ENCODE peak calls at places on chromosomes 13 and 19, in six cellular contexts. R is sigmoid colon, G is K562, D is tibial nerve, X is upper lobe of left lung, U is GM12878. W is an unnamed sample.
A peak's percentile ranks its signal among the peaks of the same experiment; 100 is the strongest.

GRCh38 chr13:113854238-113855011 is 9.5 kb downstream of the GAS6 start:
- DNase-seq in X (peak; percentile 75), U (no peak), G (no peak), D (peak; percentile 43), R (no peak), W (no peak)

GRCh38 chr13:74202129-74202528 is 67.9 kb upstream of the KLF12 start:
- DNase-seq in U (no peak), R (no peak), D (no peak), X (no peak), G (no peak), W (no peak)

GRCh38 chr19:13055213-13056051 is 47.2 kb downstream of the LYL1 start:
- DNase-seq in X (peak; percentile 91), G (no peak), U (no peak), D (peak; percentile 73), R (peak; percentile 94), W (peak; percentile 93)

GRCh38 chr19:52336976-52337375 is 933 bp downstream of the ZNF610 start:
- DNase-seq in G (no peak), U (no peak), R (no peak), D (no peak), X (no peak), W (no peak)

GRCh38 chr19:18717601-18718000 is 34.1 kb downstream of the CRTC1 start:
- DNase-seq in R (no peak), X (peak; percentile 50), G (no peak), U (no peak), D (no peak), W (no peak)

GRCh38 chr13:46134961-46135522 is 30.2 kb upstream of the CPB2 start:
- DNase-seq in X (no peak), U (no peak), R (no peak), D (no peak), G (no peak), W (no peak)

GRCh38 chr19:13163609-13164364 is 13.6 kb downstream of the IER2 start:
- DNase-seq in X (peak; percentile 92), U (no peak), R (peak; percentile 90), G (peak; percentile 63), D (peak; percentile 62), W (peak; percentile 78)

GRCh38 chr13:21668665-21669599 is 1.9 kb upstream of the FGF9 start:
- DNase-seq in D (no peak), R (peak; percentile 73), X (peak; percentile 54), G (no peak), U (no peak), W (no peak)

GRCh38 chr19:15144046-15144646 is 36.9 kb downstream of the SYDE1 start:
- DNase-seq in R (peak; percentile 1), D (no peak), U (no peak), X (no peak), G (no peak), W (no peak)

GRCh38 chr13:83731113-83731512 is 151.2 kb downstream of the SLITRK1 start:
- DNase-seq in G (no peak), X (no peak), D (no peak), U (no peak), R (no peak), W (no peak)

GRCh38 chr13:37811441-37811840 is 58.1 kb downstream of the TRPC4 start:
- DNase-seq in R (no peak), G (no peak), D (no peak), U (no peak), X (no peak), W (no peak)

GRCh38 chr13:41311607-41312500 is 787 bp downstream of the NAA16 start:
- DNase-seq in X (peak; percentile 90), G (no peak), D (peak; percentile 35), R (peak; percentile 68), U (no peak), W (peak; percentile 63)

GRCh38 chr19:18363787-18364186 is 22.2 kb upstream of the GDF15 start:
- DNase-seq in G (no peak), X (no peak), R (no peak), D (no peak), U (no peak), W (no peak)

GRCh38 chr19:16315825-16316505 is 8.7 kb upstream of the KLF2 start:
- DNase-seq in X (no peak), D (peak; percentile 76), R (peak; percentile 90), G (peak; percentile 79), U (no peak), W (peak; percentile 80)

GRCh38 chr13:27830010-27830409 is 37.7 kb downstream of the GSX1 start:
- DNase-seq in R (peak; percentile 62), D (peak; percentile 23), X (peak; percentile 93), U (no peak), G (peak; percentile 77), W (peak; percentile 62)

GRCh38 chr19:6219592-6220290 is 60.0 kb downstream of the MLLT1 start:
- DNase-seq in R (no peak), U (no peak), X (peak; percentile 63), G (no peak), D (no peak), W (peak; percentile 65)

GRCh38 chr19:629961-630714 is 3.2 kb downstream of the POLRMT start:
- DNase-seq in D (no peak), R (no peak), X (peak; percentile 73), G (no peak), U (no peak), W (no peak)

GRCh38 chr13:83950284-83950683 is 68.0 kb upstream of the SLITRK1 start:
- DNase-seq in U (no peak), R (no peak), D (no peak), G (no peak), X (no peak), W (no peak)

GRCh38 chr13:51240178-51240577 is 18.0 kb downstream of the FAM124A start:
- DNase-seq in R (no peak), G (no peak), X (no peak), U (no peak), D (no peak), W (no peak)

GRCh38 chr13:51243227-51243626 is 21.0 kb downstream of the FAM124A start:
- DNase-seq in G (no peak), U (no peak), R (no peak), X (no peak), D (no peak), W (no peak)

GRCh38 chr13:51240888-51241475 is 18.8 kb downstream of the FAM124A start:
- DNase-seq in G (no peak), U (no peak), X (no peak), R (no peak), D (no peak), W (no peak)

GRCh38 chr13:51243832-51244231 is 21.6 kb downstream of the FAM124A start:
- DNase-seq in R (no peak), U (no peak), G (no peak), X (no peak), D (no peak), W (no peak)

GRCh38 chr13:51241720-51242119 is 19.5 kb downstream of the FAM124A start:
- DNase-seq in G (no peak), R (peak; percentile 91), X (no peak), U (no peak), D (no peak), W (no peak)
- TF ChIP-seq EP300 in G (no peak), R (peak; percentile 76), X (no peak), U (no peak), D (no peak), W (no peak)

GRCh38 chr19:10091370-10091687 is 5.2 kb downstream of the SHFL start:
- DNase-seq in R (no peak), U (no peak), G (no peak), D (no peak), X (peak; percentile 77), W (no peak)

GRCh38 chr19:10092648-10093294 is 6.7 kb downstream of the SHFL start:
- DNase-seq in G (no peak), X (no peak), U (no peak), D (no peak), R (no peak), W (no peak)

GRCh38 chr19:10095622-10095947 is 6.9 kb downstream of the ANGPTL6 start:
- DNase-seq in R (no peak), D (no peak), G (no peak), X (no peak), U (no peak), W (no peak)

GRCh38 chr19:10091892-10092641 is 6.0 kb downstream of the SHFL start:
- DNase-seq in D (no peak), R (no peak), U (no peak), X (no peak), G (peak; percentile 28), W (no peak)

DNA sequence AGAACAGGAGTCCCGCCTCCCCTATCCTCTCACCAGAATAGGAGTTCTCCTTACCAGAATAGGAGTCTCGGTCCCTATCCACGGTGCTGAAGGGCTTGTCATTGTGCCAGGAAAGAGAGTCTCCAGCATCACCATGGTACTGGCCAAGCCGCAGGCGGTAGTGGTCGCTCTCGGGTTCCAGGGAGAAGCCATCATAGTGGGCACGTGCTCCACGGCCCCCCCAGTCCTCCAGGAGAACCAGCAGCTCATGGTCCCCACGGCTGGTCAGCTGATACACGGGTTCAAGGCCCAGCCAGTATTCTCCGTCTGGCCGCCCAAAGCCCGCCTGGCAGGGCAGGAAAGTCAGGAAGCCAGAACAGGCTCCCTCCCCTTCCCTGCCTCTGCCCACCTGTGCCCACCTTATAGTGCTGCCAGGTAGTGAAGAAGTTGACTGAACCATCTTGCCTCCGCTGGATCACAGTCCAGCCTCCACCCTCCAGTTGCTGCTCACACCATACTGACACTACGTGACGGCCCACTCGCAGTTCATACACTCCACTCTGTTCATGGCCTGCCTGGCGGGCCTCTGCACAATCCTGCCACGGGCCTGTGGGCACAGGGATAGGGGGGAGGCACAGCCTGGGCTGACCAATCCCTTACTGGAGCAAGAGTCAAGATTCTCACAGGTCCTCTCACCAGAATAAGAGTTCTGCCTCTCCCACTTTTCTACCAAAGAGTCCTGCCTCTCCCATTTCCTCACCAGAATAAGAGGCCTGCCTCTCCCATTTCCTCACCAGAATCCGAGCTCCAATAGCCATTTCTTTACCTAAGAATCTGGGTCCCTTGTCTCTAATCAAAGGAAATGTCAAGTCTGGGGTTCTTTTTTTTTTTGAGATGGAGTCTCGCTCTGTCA is 7.4 kb downstream of the SHFL start:
- DNase-seq in R (no peak), X (peak; percentile 50), U (no peak), G (peak; percentile 48), D (no peak), W (no peak)
- TF ChIP-seq POLR2A in R (no peak), X (no peak), U (peak; percentile 69), G (no peak), D (no peak), W (no peak)

GRCh38 chr19:2230807-2231533 is 5.2 kb downstream of the PLEKHJ1 start:
- DNase-seq in G (no peak), U (no peak), R (no peak), D (no peak), X (peak; percentile 75), W (no peak)
- H3K36me3 ChIP-seq in G (peaks cover 79% of the 10 kb centered on the region), U (peaks cover 36% of the 10 kb centered on the region), R (peaks cover 46% of the 10 kb centered on the region), D (peaks cover 2% of the 10 kb centered on the region), X (peaks cover 25% of the 10 kb centered on the region), W (no peaks in the 10 kb centered on the region)

GRCh38 chr19:46202872-46203860 is 26.4 kb upstream of the IGFL1 start:
- DNase-seq in U (no peak), G (no peak), X (no peak), R (no peak), D (no peak), W (no peak)
- TF ChIP-seq EP300 in U (no peak), G (peak; percentile 76), X (no peak), R (no peak), D (no peak), W (no peak)

GRCh38 chr13:111955412-111955769 is 111.6 kb upstream of the SOX1 start:
- DNase-seq in D (no peak), X (no peak), R (no peak), U (no peak), G (no peak), W (no peak)
- TF ChIP-seq POLR2A in D (no peak), X (no peak), R (no peak), U (no peak), G (no peak), W (no peak)